ENCODE peak calls at places on chromosome 10, in five cellular contexts. E is AG20443, D is neural crest cell, V is SJSA1, S is NCI-H1092 treated with DMSO at 0.1 percent for 48 hours. Z is an unnamed sample.

GRCh38 chr10:8677642-8678041 is 623.2 kb downstream of the GATA3 start:
- DNase-seq in E (no peak), D (no peak), V (no peak), S (no peak), Z (no peak)

GRCh38 chr10:131997366-131998049 is 15.8 kb upstream of the BNIP3 start:
- DNase-seq in E (peak), D (no peak), V (peak), S (no peak), Z (peak)

GRCh38 chr10:27388761-27389399 is 115.2 kb upstream of the RAB18 start:
- DNase-seq in E (peak), D (no peak), V (no peak), S (no peak), Z (no peak)

GRCh38 chr10:73251683-73252444 is 580 bp downstream of the MRPS16 start:
- DNase-seq in E (no peak), D (no peak), V (no peak), S (no peak), Z (no peak)

GRCh38 chr10:110358869-110359629 is 54.3 kb upstream of the SMNDC1 start:
- DNase-seq in E (peak), D (no peak), V (no peak), S (no peak), Z (no peak)

GRCh38 chr10:4883079-4883739 is 57.2 kb downstream of the AKR1E2 start:
- DNase-seq in E (peak), D (no peak), V (peak), S (no peak), Z (no peak)

GRCh38 chr10:103592186-103593021 is 98.9 kb downstream of the NEURL1 start:
- DNase-seq in E (peak), D (peak), V (peak), S (peak), Z (peak)

GRCh38 chr10:549391-549790 is 140.1 kb downstream of the DIP2C start:
- DNase-seq in E (no peak), D (no peak), V (no peak), S (no peak), Z (no peak)

GRCh38 chr10:21521910-21522533 is 3.5 kb downstream of the SKIDA1 start:
- DNase-seq in E (no peak), D (no peak), V (no peak), S (peak), Z (no peak)

GRCh38 chr10:3131098-3131497 is 41.5 kb downstream of the PITRM1 start:
- DNase-seq in E (no peak), D (no peak), V (no peak), S (peak), Z (no peak)

GRCh38 chr10:60384708-60385398 is 4.8 kb downstream of the ANK3 start:
- DNase-seq in E (peak), D (no peak), V (peak), S (peak), Z (no peak)

GRCh38 chr10:6350609-6351008 is 147.9 kb downstream of the PFKFB3 start:
- DNase-seq in E (no peak), D (no peak), V (no peak), S (no peak), Z (no peak)

GRCh38 chr10:5614081-5614721 is 52.2 kb downstream of the ASB13 start:
- DNase-seq in E (peak), D (no peak), V (no peak), S (no peak), Z (peak)

GRCh38 chr10:17214486-17214885 is 13.0 kb upstream of the TRDMT1 start:
- DNase-seq in E (no peak), D (no peak), V (no peak), S (no peak), Z (no peak)

GRCh38 chr10:72016608-72017310 is 52.6 kb downstream of the CHST3 start:
- DNase-seq in E (no peak), D (no peak), V (no peak), S (peak), Z (no peak)

GRCh38 chr10:133442967-133443924 is 10.5 kb upstream of the SCART1 start:
- DNase-seq in E (no peak), D (no peak), V (no peak), S (no peak), Z (no peak)

GRCh38 chr10:128440513-128441160 is 314.4 kb upstream of the MKI67 start:
- DNase-seq in E (no peak), D (no peak), V (no peak), S (no peak), Z (no peak)

GRCh38 chr10:82826132-82826531 is 951.1 kb downstream of the NRG3 start:
- DNase-seq in E (peak), D (no peak), V (no peak), S (no peak), Z (no peak)

GRCh38 chr10:79103585-79103984 is 34.8 kb downstream of the ZMIZ1 start:
- DNase-seq in E (no peak), D (no peak), V (no peak), S (no peak), Z (no peak)